ENCODE peak calls at places on chromosomes 4 and X, in ten cellular contexts. E, P, B, Q, T, I, F, V, N and A are unnamed samples.

GRCh38 chr4:5979981-5980380 is 38.2 kb downstream of the C4orf50 start:
- DNase-seq in E (no peak), P (no peak), B (no peak), Q (peak), T (no peak), I (no peak), F (no peak), V (peak), N (no peak), A (no peak)

GRCh38 chr4:37561803-37562207 is 124.4 kb downstream of the RELL1 start:
- DNase-seq in E (no peak), P (no peak), B (no peak), Q (no peak), T (no peak), I (no peak), F (peak), V (no peak), N (no peak), A (no peak)

GRCh38 chrX:20037182-20037581 is 46.3 kb upstream of the BCLAF3 start:
- DNase-seq in E (no peak), P (no peak), B (no peak), Q (no peak), T (no peak), I (no peak), F (no peak), V (no peak), N (no peak), A (no peak)

GRCh38 chrX:40644821-40645358 is 2.5 kb downstream of the CXorf38 start:
- DNase-seq in E (peak), P (peak), B (peak), Q (peak), T (peak), I (peak), F (peak), V (no peak), N (peak), A (no peak)

GRCh38 chrX:53481816-53482485 is 47.8 kb upstream of the HSD17B10 start:
- DNase-seq in E (peak), P (peak), B (no peak), Q (peak), T (no peak), I (peak), F (no peak), V (peak), N (peak), A (peak)

GRCh38 chr4:81491943-81492342 is 20.2 kb upstream of the RASGEF1B start:
- DNase-seq in E (no peak), P (no peak), B (no peak), Q (no peak), T (no peak), I (no peak), F (no peak), V (no peak), N (no peak), A (no peak)

GRCh38 chr4:78528327-78528726 is 23.2 kb upstream of the ANXA3 start:
- DNase-seq in E (no peak), P (no peak), B (no peak), Q (no peak), T (no peak), I (no peak), F (no peak), V (no peak), N (no peak), A (no peak)

GRCh38 chr4:86670298-86670697 is 76.2 kb downstream of the PTPN13 start:
- DNase-seq in E (no peak), P (no peak), B (no peak), Q (no peak), T (no peak), I (no peak), F (no peak), V (no peak), N (no peak), A (no peak)

GRCh38 chr4:53781614-53782467 is 190.6 kb upstream of the LNX1 start:
- DNase-seq in E (no peak), P (no peak), B (no peak), Q (no peak), T (no peak), I (no peak), F (no peak), V (no peak), N (no peak), A (no peak)

GRCh38 chrX:16838202-16839066 is 31.7 kb downstream of the RBBP7 start:
- DNase-seq in E (peak), P (no peak), B (no peak), Q (peak), T (no peak), I (no peak), F (no peak), V (no peak), N (no peak), A (no peak)

GRCh38 chr4:188295899-188296298 is 156.7 kb downstream of the TRIML1 start:
- DNase-seq in E (no peak), P (no peak), B (no peak), Q (no peak), T (no peak), I (no peak), F (no peak), V (no peak), N (no peak), A (no peak)

GRCh38 chrX:74521961-74522833 is 92.2 kb downstream of the RLIM start:
- DNase-seq in E (no peak), P (no peak), B (no peak), Q (no peak), T (no peak), I (no peak), F (no peak), V (no peak), N (peak), A (no peak)

GRCh38 chrX:47514553-47515235 is 31.7 kb upstream of the ZNF41 start:
- DNase-seq in E (no peak), P (no peak), B (no peak), Q (no peak), T (no peak), I (no peak), F (no peak), V (no peak), N (no peak), A (no peak)

DNA sequence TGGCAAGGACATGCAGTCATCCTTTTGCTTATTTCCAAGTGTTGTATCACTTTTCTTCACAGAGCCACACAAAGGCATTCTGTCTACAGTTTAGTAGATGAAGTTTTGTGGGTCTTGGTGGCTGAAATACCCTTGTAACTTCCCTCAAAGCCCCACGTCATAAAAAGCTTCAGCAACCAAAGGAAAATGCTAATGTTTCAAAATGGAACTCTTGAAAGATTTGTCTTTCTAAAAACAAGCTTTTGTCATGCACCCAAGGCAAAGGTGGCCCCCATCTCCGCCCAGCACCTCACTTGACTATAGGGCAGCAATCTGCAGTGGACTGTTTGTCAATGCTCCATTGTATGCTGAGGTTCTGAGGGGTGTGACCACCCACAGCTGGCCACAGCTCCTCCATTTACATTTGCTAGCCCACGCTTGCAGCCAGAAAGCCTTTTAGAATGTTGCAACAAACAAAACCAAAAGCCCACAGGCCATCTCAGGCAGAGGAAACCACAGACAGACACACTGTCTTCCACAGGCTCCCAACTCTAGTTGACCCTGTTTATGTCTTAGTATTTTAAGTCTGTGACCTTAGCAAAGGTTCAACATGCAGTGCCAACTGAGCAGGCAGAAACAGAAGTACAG is 87.2 kb upstream of the FAM9C start:
- DNase-seq in E (no peak), P (no peak), B (no peak), Q (no peak), T (no peak), I (no peak), F (no peak), V (no peak), N (no peak), A (no peak)
- TF ChIP-seq POLR2AphosphoS5 in E (no peak), P (no peak), B (no peak), Q (no peak), T (no peak), I (no peak), F (no peak), V (no peak), N (no peak), A (no peak)

GRCh38 chrX:70446380-70447350 is 2.0 kb downstream of the DLG3 start:
- DNase-seq in E (no peak), P (no peak), B (no peak), Q (no peak), T (no peak), I (no peak), F (no peak), V (no peak), N (no peak), A (no peak)

GRCh38 chrX:70444326-70445196 is at the start of gene DLG3:
- DNase-seq in E (no peak), P (no peak), B (no peak), Q (no peak), T (no peak), I (no peak), F (no peak), V (no peak), N (no peak), A (no peak)

GRCh38 chrX:70442224-70442623 is 2.4 kb upstream of the DLG3 start:
- DNase-seq in E (no peak), P (no peak), B (no peak), Q (no peak), T (no peak), I (no peak), F (no peak), V (no peak), N (no peak), A (no peak)

GRCh38 chrX:70445876-70446275 is 1.2 kb downstream of the DLG3 start:
- DNase-seq in E (no peak), P (no peak), B (no peak), Q (no peak), T (no peak), I (no peak), F (no peak), V (no peak), N (no peak), A (no peak)

DNA sequence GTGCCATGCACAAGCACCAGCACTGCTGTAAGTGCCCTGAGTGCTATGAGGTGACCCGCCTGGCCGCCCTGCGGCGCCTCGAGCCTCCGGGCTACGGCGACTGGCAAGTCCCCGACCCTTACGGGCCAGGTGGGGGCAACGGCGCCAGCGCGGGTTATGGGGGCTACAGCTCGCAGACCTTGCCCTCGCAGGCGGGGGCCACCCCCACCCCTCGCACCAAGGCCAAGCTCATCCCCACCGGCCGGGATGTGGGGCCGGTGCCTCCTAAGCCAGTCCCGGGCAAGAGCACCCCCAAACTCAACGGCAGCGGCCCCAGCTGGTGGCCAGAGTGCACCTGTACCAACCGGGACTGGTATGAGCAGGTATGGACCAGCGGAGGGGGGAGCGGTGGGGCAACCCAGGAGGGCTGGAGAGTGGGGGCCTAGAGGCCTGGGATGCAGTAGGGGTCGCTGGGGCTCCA is 592 bp downstream of the DLG3 start:
- DNase-seq in E (no peak), P (no peak), B (no peak), Q (no peak), T (no peak), I (no peak), F (no peak), V (no peak), N (no peak), A (no peak)
- TF ChIP-seq POLR2AphosphoS5 in E (no peak), P (no peak), B (no peak), Q (no peak), T (no peak), I (no peak), F (no peak), V (no peak), N (no peak), A (no peak)

GRCh38 chr4:153798901-153799707 is 10.2 kb upstream of the SFRP2 start:
- DNase-seq in E (no peak), P (no peak), B (no peak), Q (no peak), T (no peak), I (no peak), F (no peak), V (no peak), N (no peak), A (no peak)
- TF ChIP-seq POLR2AphosphoS5 in E (no peak), P (no peak), B (no peak), Q (no peak), T (no peak), I (no peak), F (no peak), V (no peak), N (no peak), A (no peak)

GRCh38 chrX:134670241-134670811 is 12.1 kb upstream of the PLAC1 start:
- DNase-seq in E (no peak), P (no peak), B (no peak), Q (peak), T (no peak), I (no peak), F (no peak), V (no peak), N (no peak), A (no peak)

GRCh38 chrX:134669378-134670098 is 11.3 kb upstream of the PLAC1 start:
- DNase-seq in E (peak), P (no peak), B (no peak), Q (no peak), T (no peak), I (no peak), F (no peak), V (no peak), N (peak), A (no peak)

GRCh38 chrX:134672101-134672500 is 13.8 kb upstream of the PLAC1 start:
- DNase-seq in E (no peak), P (no peak), B (no peak), Q (no peak), T (no peak), I (no peak), F (no peak), V (no peak), N (no peak), A (no peak)

GRCh38 chrX:134673123-134673522 is 14.9 kb upstream of the PLAC1 start:
- DNase-seq in E (no peak), P (no peak), B (no peak), Q (no peak), T (no peak), I (no peak), F (no peak), V (no peak), N (no peak), A (no peak)

DNA sequence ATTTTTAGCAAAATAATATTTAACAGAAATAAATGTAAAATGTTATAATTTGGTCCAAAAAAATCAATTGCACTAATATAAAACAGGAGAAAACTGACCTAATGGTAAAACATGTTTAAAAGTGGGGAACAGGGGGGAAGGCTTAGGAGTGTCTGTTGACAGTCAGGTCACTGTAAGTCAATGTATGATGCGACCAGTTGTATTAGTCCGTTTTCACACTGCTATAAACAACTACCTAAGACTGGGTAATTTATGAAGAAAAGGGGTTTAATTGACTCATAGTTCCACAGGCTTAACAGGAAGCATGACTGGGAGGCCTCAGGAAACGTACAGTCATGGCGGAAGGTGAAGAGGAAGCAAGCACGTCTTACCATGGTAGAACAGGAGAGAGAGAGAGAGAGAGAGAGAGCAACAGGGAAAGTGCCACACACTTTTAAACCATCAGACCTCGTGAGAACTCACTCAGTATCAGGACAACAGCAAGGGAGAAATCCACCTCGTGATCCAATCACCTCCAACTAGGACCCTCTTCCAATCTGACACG is 13.0 kb upstream of the PLAC1 start:
- DNase-seq in E (no peak), P (no peak), B (no peak), Q (no peak), T (no peak), I (no peak), F (no peak), V (no peak), N (no peak), A (no peak)
- TF ChIP-seq POLR2AphosphoS5 in E (no peak), P (no peak), B (no peak), Q (no peak), T (no peak), I (no peak), F (no peak), V (no peak), N (no peak), A (no peak)

GRCh38 chrX:45769919-45770582 is 569.4 kb upstream of the DIPK2B start:
- DNase-seq in E (peak), P (peak), B (peak), Q (peak), T (peak), I (peak), F (peak), V (no peak), N (peak), A (peak)

GRCh38 chrX:45774961-45775360 is 574.3 kb upstream of the DIPK2B start:
- DNase-seq in E (no peak), P (no peak), B (no peak), Q (no peak), T (no peak), I (no peak), F (no peak), V (no peak), N (peak), A (no peak)

GRCh38 chrX:45771560-45772340 is 571.1 kb upstream of the DIPK2B start:
- DNase-seq in E (peak), P (no peak), B (peak), Q (peak), T (no peak), I (no peak), F (no peak), V (no peak), N (no peak), A (no peak)

GRCh38 chrX:45768666-45769065 is 568.0 kb upstream of the DIPK2B start:
- DNase-seq in E (no peak), P (no peak), B (no peak), Q (no peak), T (no peak), I (no peak), F (no peak), V (no peak), N (no peak), A (no peak)

GRCh38 chrX:45771114-45771513 is 570.4 kb upstream of the DIPK2B start:
- DNase-seq in E (peak), P (peak), B (no peak), Q (peak), T (no peak), I (no peak), F (no peak), V (peak), N (peak), A (no peak)
- TF ChIP-seq POLR2AphosphoS5 in E (peak), P (peak), B (no peak), Q (peak), T (no peak), I (no peak), F (no peak), V (peak), N (peak), A (no peak)

GRCh38 chrX:136143714-136144113 is 3.6 kb upstream of the FHL1 start:
- DNase-seq in E (no peak), P (no peak), B (no peak), Q (no peak), T (no peak), I (no peak), F (no peak), V (no peak), N (no peak), A (no peak)

GRCh38 chrX:136147966-136148365 is 633 bp downstream of the FHL1 start:
- DNase-seq in E (no peak), P (no peak), B (no peak), Q (no peak), T (peak), I (no peak), F (no peak), V (no peak), N (peak), A (no peak)

GRCh38 chrX:136146614-136147319 is 566 bp upstream of the FHL1 start:
- DNase-seq in E (no peak), P (no peak), B (peak), Q (no peak), T (peak), I (peak), F (no peak), V (no peak), N (no peak), A (no peak)

GRCh38 chrX:136148391-136148790 is 1.1 kb downstream of the FHL1 start:
- DNase-seq in E (no peak), P (no peak), B (no peak), Q (no peak), T (no peak), I (no peak), F (no peak), V (no peak), N (no peak), A (no peak)

GRCh38 chrX:136147320-136147901 is at the start of gene FHL1:
- DNase-seq in E (peak), P (peak), B (peak), Q (peak), T (peak), I (peak), F (no peak), V (no peak), N (peak), A (peak)
- TF ChIP-seq POLR2AphosphoS5 in E (peak), P (no peak), B (peak), Q (peak), T (no peak), I (no peak), F (no peak), V (no peak), N (peak), A (no peak)

DNA sequence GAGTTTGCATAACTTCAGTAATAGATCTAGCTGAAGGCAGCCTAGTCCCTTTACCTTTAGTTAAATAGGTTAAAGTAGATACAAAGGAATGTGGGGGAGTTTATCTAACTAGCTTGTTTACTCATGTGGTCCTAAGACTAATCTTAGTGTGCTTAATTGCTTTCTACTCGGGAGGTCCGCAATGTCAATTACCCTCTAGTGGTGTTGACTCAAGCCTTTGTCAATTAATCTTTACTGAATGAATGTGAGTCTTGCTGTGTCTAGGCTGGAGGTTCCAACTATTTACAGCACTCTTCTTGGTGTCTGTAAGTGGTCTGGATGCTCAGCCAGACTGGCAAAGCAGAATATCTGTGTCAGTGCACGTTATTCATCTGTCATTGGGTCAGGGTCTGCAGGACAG is 17.9 kb upstream of the YTHDC1 start:
- DNase-seq in E (no peak), P (no peak), B (no peak), Q (no peak), T (no peak), I (no peak), F (no peak), V (no peak), N (no peak), A (no peak)
- TF ChIP-seq POLR2AphosphoS5 in E (no peak), P (no peak), B (no peak), Q (no peak), T (no peak), I (no peak), F (no peak), V (no peak), N (no peak), A (no peak)

GRCh38 chr4:107392951-107393350 is 327.1 kb downstream of the PAPSS1 start:
- DNase-seq in E (no peak), P (peak), B (no peak), Q (no peak), T (peak), I (no peak), F (no peak), V (no peak), N (peak), A (no peak)
- TF ChIP-seq POLR2AphosphoS5 in E (no peak), P (no peak), B (no peak), Q (no peak), T (no peak), I (no peak), F (no peak), V (no peak), N (peak), A (no peak)